ENCODE peak calls at places on chromosomes 6 and 20, in eight cellular contexts. One of them, this sample, is unnamed.

GRCh38 chr6:159874475-159874874 is 16.3 kb upstream of the MAS1 start:
- DNase-seq in GM12865: no peak
- DNase-seq in foreskin fibroblast: peak
- DNase-seq in right cardiac atrium: peak
- DNase-seq in tibial artery: peak
- DNase-seq in HCT116: no peak
- DNase-seq in tibial nerve: no peak
- DNase-seq in cardiac fibroblast: peak
- DNase-seq in this sample: peak

GRCh38 chr6:62285612-62286469 is at the start of gene KHDRBS2:
- DNase-seq in tibial nerve: peak
- DNase-seq in cardiac fibroblast: peak
- DNase-seq in GM12865: peak
- DNase-seq in foreskin fibroblast: no peak
- DNase-seq in tibial artery: peak
- DNase-seq in right cardiac atrium: peak
- DNase-seq in HCT116: no peak
- DNase-seq in this sample: no peak

GRCh38 chr6:98839788-98840361 is 5.5 kb downstream of the POU3F2 start:
- DNase-seq in foreskin fibroblast: no peak
- DNase-seq in tibial nerve: no peak
- DNase-seq in tibial artery: no peak
- DNase-seq in HCT116: no peak
- DNase-seq in right cardiac atrium: no peak
- DNase-seq in cardiac fibroblast: peak
- DNase-seq in GM12865: no peak
- DNase-seq in this sample: no peak

GRCh38 chr6:80143312-80143960 is 37.0 kb downstream of the BCKDHB start:
- DNase-seq in tibial nerve: peak
- DNase-seq in foreskin fibroblast: peak
- DNase-seq in tibial artery: peak
- DNase-seq in GM12865: no peak
- DNase-seq in cardiac fibroblast: peak
- DNase-seq in HCT116: peak
- DNase-seq in right cardiac atrium: peak
- DNase-seq in this sample: peak

GRCh38 chr20:54167909-54168872 is 5.6 kb downstream of the CYP24A1 start:
- DNase-seq in right cardiac atrium: no peak
- DNase-seq in HCT116: peak
- DNase-seq in foreskin fibroblast: no peak
- DNase-seq in cardiac fibroblast: peak
- DNase-seq in GM12865: no peak
- DNase-seq in tibial nerve: no peak
- DNase-seq in tibial artery: no peak
- DNase-seq in this sample: peak

GRCh38 chr6:139483082-139483481 is 108.6 kb upstream of the CITED2 start:
- DNase-seq in tibial nerve: no peak
- DNase-seq in HCT116: no peak
- DNase-seq in tibial artery: no peak
- DNase-seq in right cardiac atrium: no peak
- DNase-seq in GM12865: no peak
- DNase-seq in foreskin fibroblast: no peak
- DNase-seq in cardiac fibroblast: no peak
- DNase-seq in this sample: no peak

GRCh38 chr20:60224914-60225313 is 266.7 kb downstream of the CDH26 start:
- DNase-seq in tibial artery: no peak
- DNase-seq in HCT116: no peak
- DNase-seq in cardiac fibroblast: no peak
- DNase-seq in foreskin fibroblast: no peak
- DNase-seq in tibial nerve: no peak
- DNase-seq in right cardiac atrium: no peak
- DNase-seq in GM12865: no peak
- DNase-seq in this sample: no peak

GRCh38 chr6:148463671-148464070 is 121.0 kb downstream of the SASH1 start:
- DNase-seq in GM12865: no peak
- DNase-seq in tibial nerve: no peak
- DNase-seq in right cardiac atrium: no peak
- DNase-seq in foreskin fibroblast: no peak
- DNase-seq in tibial artery: no peak
- DNase-seq in cardiac fibroblast: no peak
- DNase-seq in HCT116: no peak
- DNase-seq in this sample: no peak

GRCh38 chr6:21538186-21538798 is 55.3 kb upstream of the SOX4 start:
- DNase-seq in foreskin fibroblast: peak
- DNase-seq in GM12865: no peak
- DNase-seq in HCT116: no peak
- DNase-seq in cardiac fibroblast: no peak
- DNase-seq in tibial nerve: no peak
- DNase-seq in right cardiac atrium: no peak
- DNase-seq in tibial artery: no peak
- DNase-seq in this sample: peak

GRCh38 chr6:14682821-14683220 is 563.0 kb upstream of the JARID2 start:
- DNase-seq in right cardiac atrium: no peak
- DNase-seq in tibial nerve: no peak
- DNase-seq in HCT116: no peak
- DNase-seq in GM12865: no peak
- DNase-seq in cardiac fibroblast: peak
- DNase-seq in tibial artery: no peak
- DNase-seq in foreskin fibroblast: peak
- DNase-seq in this sample: peak

GRCh38 chr6:169933839-169934698 is 182.6 kb downstream of the ERMARD start:
- DNase-seq in GM12865: no peak
- DNase-seq in cardiac fibroblast: peak
- DNase-seq in tibial artery: peak
- DNase-seq in HCT116: no peak
- DNase-seq in foreskin fibroblast: peak
- DNase-seq in tibial nerve: no peak
- DNase-seq in right cardiac atrium: peak
- DNase-seq in this sample: no peak

GRCh38 chr20:62523473-62524203 is 47.8 kb upstream of the GATA5 start:
- DNase-seq in tibial nerve: no peak
- DNase-seq in cardiac fibroblast: no peak
- DNase-seq in GM12865: peak
- DNase-seq in tibial artery: no peak
- DNase-seq in HCT116: peak
- DNase-seq in foreskin fibroblast: no peak
- DNase-seq in right cardiac atrium: no peak
- DNase-seq in this sample: no peak

GRCh38 chr20:23245553-23246128 is 105.0 kb upstream of the NXT1 start:
- DNase-seq in right cardiac atrium: peak
- DNase-seq in tibial nerve: no peak
- DNase-seq in tibial artery: peak
- DNase-seq in HCT116: no peak
- DNase-seq in cardiac fibroblast: peak
- DNase-seq in GM12865: peak
- DNase-seq in foreskin fibroblast: no peak
- DNase-seq in this sample: no peak

GRCh38 chr20:7094438-7094997 is 327.0 kb downstream of the BMP2 start:
- DNase-seq in GM12865: peak
- DNase-seq in HCT116: peak
- DNase-seq in tibial artery: no peak
- DNase-seq in foreskin fibroblast: no peak
- DNase-seq in cardiac fibroblast: peak
- DNase-seq in tibial nerve: no peak
- DNase-seq in right cardiac atrium: peak
- DNase-seq in this sample: no peak

GRCh38 chr6:79878142-79878748 is 69.1 kb downstream of the ELOVL4 start:
- DNase-seq in tibial artery: no peak
- DNase-seq in GM12865: no peak
- DNase-seq in foreskin fibroblast: no peak
- DNase-seq in cardiac fibroblast: peak
- DNase-seq in tibial nerve: no peak
- DNase-seq in HCT116: no peak
- DNase-seq in right cardiac atrium: peak
- DNase-seq in this sample: no peak

GRCh38 chr6:13666194-13667105 is 45.2 kb downstream of the RANBP9 start:
- DNase-seq in cardiac fibroblast: peak
- DNase-seq in foreskin fibroblast: no peak
- DNase-seq in tibial artery: no peak
- DNase-seq in right cardiac atrium: no peak
- DNase-seq in HCT116: no peak
- DNase-seq in tibial nerve: no peak
- DNase-seq in GM12865: no peak
- DNase-seq in this sample: no peak

GRCh38 chr6:3569817-3570216 is 113.0 kb upstream of the SLC22A23 start:
- DNase-seq in right cardiac atrium: no peak
- DNase-seq in GM12865: no peak
- DNase-seq in cardiac fibroblast: no peak
- DNase-seq in HCT116: no peak
- DNase-seq in tibial nerve: no peak
- DNase-seq in tibial artery: no peak
- DNase-seq in foreskin fibroblast: no peak
- DNase-seq in this sample: no peak

GRCh38 chr6:36595168-36595818 is 1.1 kb downstream of the SRSF3 start:
- DNase-seq in tibial artery: peak
- DNase-seq in foreskin fibroblast: no peak
- DNase-seq in GM12865: no peak
- DNase-seq in HCT116: no peak
- DNase-seq in cardiac fibroblast: peak
- DNase-seq in right cardiac atrium: no peak
- DNase-seq in tibial nerve: no peak
- DNase-seq in this sample: no peak

GRCh38 chr6:166942393-166943168 is 13.8 kb downstream of the RNASET2 start:
- DNase-seq in tibial nerve: no peak
- DNase-seq in cardiac fibroblast: peak
- DNase-seq in right cardiac atrium: no peak
- DNase-seq in tibial artery: no peak
- DNase-seq in foreskin fibroblast: no peak
- DNase-seq in HCT116: no peak
- DNase-seq in GM12865: no peak
- DNase-seq in this sample: no peak

GRCh38 chr6:18495236-18495635 is 108.1 kb downstream of the RNF144B start:
- DNase-seq in tibial nerve: no peak
- DNase-seq in foreskin fibroblast: no peak
- DNase-seq in tibial artery: no peak
- DNase-seq in GM12865: no peak
- DNase-seq in HCT116: no peak
- DNase-seq in right cardiac atrium: no peak
- DNase-seq in cardiac fibroblast: no peak
- DNase-seq in this sample: no peak

GRCh38 chr6:41653642-41654432 is 15.6 kb downstream of the MDFI start:
- DNase-seq in right cardiac atrium: no peak
- DNase-seq in tibial artery: no peak
- DNase-seq in foreskin fibroblast: no peak
- DNase-seq in GM12865: no peak
- DNase-seq in cardiac fibroblast: no peak
- DNase-seq in tibial nerve: no peak
- DNase-seq in HCT116: no peak
- DNase-seq in this sample: no peak

GRCh38 chr20:4721719-4722118 is at the start of gene PRND:
- DNase-seq in GM12865: no peak
- DNase-seq in tibial nerve: no peak
- DNase-seq in cardiac fibroblast: no peak
- DNase-seq in right cardiac atrium: no peak
- DNase-seq in foreskin fibroblast: no peak
- DNase-seq in HCT116: no peak
- DNase-seq in tibial artery: no peak
- DNase-seq in this sample: no peak
- H3K4me3 ChIP-seq in GM12865: no peak
- H3K4me3 ChIP-seq in tibial nerve: no peak
- H3K4me3 ChIP-seq in cardiac fibroblast: no peak
- H3K4me3 ChIP-seq in right cardiac atrium: no peak
- H3K4me3 ChIP-seq in foreskin fibroblast: no peak
- H3K4me3 ChIP-seq in HCT116: no peak
- H3K4me3 ChIP-seq in tibial artery: no peak
- H3K4me3 ChIP-seq in this sample: no peak

GRCh38 chr20:63697868-63698545 is 1.6 kb downstream of the TNFRSF6B start:
- DNase-seq in tibial nerve: no peak
- DNase-seq in right cardiac atrium: no peak
- DNase-seq in cardiac fibroblast: no peak
- DNase-seq in GM12865: no peak
- DNase-seq in HCT116: no peak
- DNase-seq in tibial artery: no peak
- DNase-seq in foreskin fibroblast: no peak
- DNase-seq in this sample: no peak
- H3K4me3 ChIP-seq in tibial nerve: no peak
- H3K4me3 ChIP-seq in right cardiac atrium: no peak
- H3K4me3 ChIP-seq in cardiac fibroblast: no peak
- H3K4me3 ChIP-seq in GM12865: no peak
- H3K4me3 ChIP-seq in HCT116: peak
- H3K4me3 ChIP-seq in tibial artery: no peak
- H3K4me3 ChIP-seq in foreskin fibroblast: no peak
- H3K4me3 ChIP-seq in this sample: no peak

GRCh38 chr6:12000174-12000573 is 11.9 kb upstream of the HIVEP1 start:
- DNase-seq in foreskin fibroblast: no peak
- DNase-seq in tibial nerve: no peak
- DNase-seq in cardiac fibroblast: no peak
- DNase-seq in GM12865: no peak
- DNase-seq in tibial artery: no peak
- DNase-seq in HCT116: no peak
- DNase-seq in right cardiac atrium: no peak
- DNase-seq in this sample: no peak

GRCh38 chr6:11999245-11999644 is 12.9 kb upstream of the HIVEP1 start:
- DNase-seq in HCT116: no peak
- DNase-seq in tibial nerve: no peak
- DNase-seq in cardiac fibroblast: peak
- DNase-seq in foreskin fibroblast: no peak
- DNase-seq in GM12865: no peak
- DNase-seq in right cardiac atrium: no peak
- DNase-seq in tibial artery: no peak
- DNase-seq in this sample: no peak

GRCh38 chr6:11996751-11997150 is 15.4 kb upstream of the HIVEP1 start:
- DNase-seq in GM12865: no peak
- DNase-seq in tibial artery: no peak
- DNase-seq in cardiac fibroblast: no peak
- DNase-seq in foreskin fibroblast: no peak
- DNase-seq in right cardiac atrium: no peak
- DNase-seq in HCT116: no peak
- DNase-seq in tibial nerve: no peak
- DNase-seq in this sample: no peak

GRCh38 chr6:12001004-12001705 is 11.0 kb upstream of the HIVEP1 start:
- DNase-seq in GM12865: no peak
- DNase-seq in right cardiac atrium: no peak
- DNase-seq in cardiac fibroblast: peak
- DNase-seq in HCT116: no peak
- DNase-seq in foreskin fibroblast: no peak
- DNase-seq in tibial artery: peak
- DNase-seq in tibial nerve: no peak
- DNase-seq in this sample: no peak

DNA sequence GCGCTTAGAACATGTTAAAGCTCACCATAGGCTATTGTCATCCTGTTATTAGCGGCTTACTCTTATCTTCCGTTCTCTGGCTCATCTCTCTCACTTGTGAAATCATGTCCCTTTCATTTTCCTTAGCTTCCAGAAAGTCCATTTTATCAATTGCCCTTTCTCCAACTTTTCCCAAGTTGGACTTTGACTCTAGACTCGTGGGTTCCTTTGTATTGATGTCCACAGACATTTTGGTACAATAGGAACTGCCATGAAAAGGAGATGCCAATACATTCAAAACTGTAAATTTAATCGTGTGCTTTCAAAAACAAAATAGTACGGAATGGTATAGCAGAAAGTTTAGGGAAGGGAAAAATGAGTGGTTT is 10.4 kb upstream of the HIVEP1 start:
- DNase-seq in tibial nerve: no peak
- DNase-seq in HCT116: no peak
- DNase-seq in GM12865: no peak
- DNase-seq in right cardiac atrium: no peak
- DNase-seq in foreskin fibroblast: no peak
- DNase-seq in tibial artery: no peak
- DNase-seq in cardiac fibroblast: no peak
- DNase-seq in this sample: no peak
- H3K4me3 ChIP-seq in tibial nerve: no peak
- H3K4me3 ChIP-seq in HCT116: no peak
- H3K4me3 ChIP-seq in GM12865: no peak
- H3K4me3 ChIP-seq in right cardiac atrium: no peak
- H3K4me3 ChIP-seq in foreskin fibroblast: no peak
- H3K4me3 ChIP-seq in tibial artery: no peak
- H3K4me3 ChIP-seq in cardiac fibroblast: no peak
- H3K4me3 ChIP-seq in this sample: no peak

GRCh38 chr6:100228437-100229424 is 234.7 kb upstream of the MCHR2 start:
- DNase-seq in foreskin fibroblast: peak
- DNase-seq in cardiac fibroblast: peak
- DNase-seq in HCT116: peak
- DNase-seq in tibial nerve: peak
- DNase-seq in GM12865: peak
- DNase-seq in right cardiac atrium: peak
- DNase-seq in tibial artery: peak
- DNase-seq in this sample: peak
- H3K4me3 ChIP-seq in foreskin fibroblast: peak
- H3K4me3 ChIP-seq in cardiac fibroblast: peak
- H3K4me3 ChIP-seq in HCT116: peak
- H3K4me3 ChIP-seq in tibial nerve: peak
- H3K4me3 ChIP-seq in GM12865: peak
- H3K4me3 ChIP-seq in right cardiac atrium: peak
- H3K4me3 ChIP-seq in tibial artery: peak
- H3K4me3 ChIP-seq in this sample: peak

This sample was measured in skeletal muscle cell.